ENCODE peak calls at places on chromosome 15, in seven cellular contexts. One of them, this sample, is unnamed.
A peak's percentile ranks its signal among the peaks of the same experiment; 100 is the strongest.

GRCh38 chr15:76533060-76533955 is 196.7 kb downstream of the ISL2 start:
- DNase-seq in A549: peak; percentile 51
- DNase-seq in Panc1: no peak
- DNase-seq in left ventricle myocardium inferior: no peak
- DNase-seq in tibial artery: no peak
- DNase-seq in LNCaP clone FGC: peak; percentile 88
- DNase-seq in testis: no peak
- DNase-seq in this sample: no peak

GRCh38 chr15:80698636-80699035 is 3.5 kb downstream of the ABHD17C start:
- DNase-seq in tibial artery: no peak
- DNase-seq in Panc1: no peak
- DNase-seq in A549: no peak
- DNase-seq in LNCaP clone FGC: no peak
- DNase-seq in left ventricle myocardium inferior: no peak
- DNase-seq in testis: no peak
- DNase-seq in this sample: no peak

GRCh38 chr15:99409097-99409473 is 156.7 kb upstream of the MEF2A start:
- DNase-seq in LNCaP clone FGC: peak; percentile 34
- DNase-seq in tibial artery: peak; percentile 71
- DNase-seq in left ventricle myocardium inferior: peak; percentile 67
- DNase-seq in Panc1: peak; percentile 13
- DNase-seq in testis: peak; percentile 69
- DNase-seq in A549: peak; percentile 75
- DNase-seq in this sample: peak; percentile 69

GRCh38 chr15:39756806-39757522 is 25.7 kb downstream of the FSIP1 start:
- DNase-seq in A549: peak; percentile 65
- DNase-seq in testis: peak; percentile 51
- DNase-seq in left ventricle myocardium inferior: no peak
- DNase-seq in tibial artery: no peak
- DNase-seq in LNCaP clone FGC: peak; percentile 56
- DNase-seq in Panc1: peak; percentile 35
- DNase-seq in this sample: no peak

GRCh38 chr15:91982401-91982800 is 128.9 kb downstream of the SLCO3A1 start:
- DNase-seq in LNCaP clone FGC: no peak
- DNase-seq in testis: no peak
- DNase-seq in tibial artery: no peak
- DNase-seq in left ventricle myocardium inferior: no peak
- DNase-seq in Panc1: no peak
- DNase-seq in A549: peak; percentile 17
- DNase-seq in this sample: no peak

GRCh38 chr15:59678620-59679019 is 10.5 kb downstream of the BNIP2 start:
- DNase-seq in LNCaP clone FGC: no peak
- DNase-seq in left ventricle myocardium inferior: no peak
- DNase-seq in tibial artery: no peak
- DNase-seq in Panc1: no peak
- DNase-seq in A549: no peak
- DNase-seq in testis: no peak
- DNase-seq in this sample: no peak

GRCh38 chr15:25235391-25235790 is 203.4 kb downstream of the UBE3A start:
- DNase-seq in left ventricle myocardium inferior: no peak
- DNase-seq in Panc1: no peak
- DNase-seq in A549: no peak
- DNase-seq in testis: no peak
- DNase-seq in tibial artery: no peak
- DNase-seq in LNCaP clone FGC: no peak
- DNase-seq in this sample: no peak

GRCh38 chr15:47705601-47706000 is 11.7 kb upstream of the SEMA6D start:
- DNase-seq in A549: no peak
- DNase-seq in testis: no peak
- DNase-seq in Panc1: no peak
- DNase-seq in LNCaP clone FGC: no peak
- DNase-seq in tibial artery: no peak
- DNase-seq in left ventricle myocardium inferior: no peak
- DNase-seq in this sample: peak; percentile 35

GRCh38 chr15:42737529-42738328 is 801 bp upstream of the CDAN1 start:
- DNase-seq in A549: peak; percentile 49
- DNase-seq in Panc1: peak; percentile 17
- DNase-seq in LNCaP clone FGC: no peak
- DNase-seq in tibial artery: peak; percentile 16
- DNase-seq in testis: no peak
- DNase-seq in left ventricle myocardium inferior: no peak
- DNase-seq in this sample: no peak

GRCh38 chr15:62150445-62150844 is 14.6 kb downstream of the C2CD4B start:
- DNase-seq in A549: no peak
- DNase-seq in testis: no peak
- DNase-seq in left ventricle myocardium inferior: no peak
- DNase-seq in LNCaP clone FGC: no peak
- DNase-seq in tibial artery: no peak
- DNase-seq in Panc1: no peak
- DNase-seq in this sample: no peak

GRCh38 chr15:78873796-78874761 is 1.4 kb downstream of the MORF4L1 start:
- DNase-seq in LNCaP clone FGC: peak; percentile 78
- DNase-seq in Panc1: no peak
- DNase-seq in testis: peak; percentile 63
- DNase-seq in tibial artery: peak; percentile 42
- DNase-seq in A549: peak; percentile 35
- DNase-seq in left ventricle myocardium inferior: no peak
- DNase-seq in this sample: peak; percentile 43

GRCh38 chr15:78875107-78875914 is 2.6 kb downstream of the MORF4L1 start:
- DNase-seq in A549: no peak
- DNase-seq in left ventricle myocardium inferior: no peak
- DNase-seq in tibial artery: no peak
- DNase-seq in Panc1: no peak
- DNase-seq in LNCaP clone FGC: no peak
- DNase-seq in testis: no peak
- DNase-seq in this sample: no peak

GRCh38 chr15:78868366-78868765 is 4.3 kb upstream of the MORF4L1 start:
- DNase-seq in LNCaP clone FGC: no peak
- DNase-seq in Panc1: no peak
- DNase-seq in left ventricle myocardium inferior: no peak
- DNase-seq in A549: no peak
- DNase-seq in tibial artery: no peak
- DNase-seq in testis: no peak
- DNase-seq in this sample: no peak

GRCh38 chr15:78872155-78872971 is at the start of gene MORF4L1:
- DNase-seq in Panc1: peak; percentile 72
- DNase-seq in LNCaP clone FGC: peak; percentile 79
- DNase-seq in A549: peak; percentile 97
- DNase-seq in left ventricle myocardium inferior: peak; percentile 97
- DNase-seq in testis: peak; percentile 98
- DNase-seq in tibial artery: peak; percentile 97
- DNase-seq in this sample: peak; percentile 98

GRCh38 chr15:78872972-78873795 is 494 bp downstream of the MORF4L1 start:
- DNase-seq in LNCaP clone FGC: peak; percentile 46
- DNase-seq in Panc1: peak; percentile 67
- DNase-seq in A549: peak; percentile 97
- DNase-seq in testis: peak; percentile 89
- DNase-seq in left ventricle myocardium inferior: peak; percentile 85
- DNase-seq in tibial artery: peak; percentile 66
- DNase-seq in this sample: peak; percentile 82
- TF ChIP-seq CTCF in LNCaP clone FGC: peak; percentile 54
- TF ChIP-seq CTCF in Panc1: no peak
- TF ChIP-seq CTCF in A549: peak; percentile 68
- TF ChIP-seq CTCF in testis: no peak
- TF ChIP-seq CTCF in left ventricle myocardium inferior: peak; percentile 61
- TF ChIP-seq CTCF in tibial artery: peak; percentile 5
- TF ChIP-seq CTCF in this sample: no peak

DNA sequence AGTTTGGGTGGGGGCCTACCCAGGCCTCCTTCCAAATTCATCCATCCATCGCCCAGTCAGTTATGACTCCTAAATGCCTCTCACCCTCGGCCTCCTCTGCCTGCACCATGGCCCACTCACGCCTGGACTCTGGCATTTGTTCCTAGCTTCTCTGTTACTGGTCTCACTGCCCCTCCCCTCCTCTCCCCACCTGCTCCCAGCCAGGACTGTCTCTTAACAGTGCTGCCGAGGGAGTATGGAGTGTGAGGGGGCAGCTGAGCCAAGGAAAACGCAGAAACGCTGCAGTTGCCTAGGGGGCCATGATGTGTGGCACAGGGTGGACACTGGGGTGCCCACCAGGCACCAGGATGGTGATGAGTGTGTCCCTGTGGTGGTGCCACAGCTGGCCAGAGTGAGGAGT is 3.1 kb downstream of the RCCD1 start:
- DNase-seq in left ventricle myocardium inferior: no peak
- DNase-seq in Panc1: no peak
- DNase-seq in tibial artery: no peak
- DNase-seq in LNCaP clone FGC: no peak
- DNase-seq in testis: no peak
- DNase-seq in A549: no peak
- DNase-seq in this sample: no peak
- H3K4me3 ChIP-seq in left ventricle myocardium inferior: peak overlapping the region; percentile 84
- H3K4me3 ChIP-seq in Panc1: no peak overlapping the region
- H3K4me3 ChIP-seq in tibial artery: peak overlapping the region; percentile 88
- H3K4me3 ChIP-seq in LNCaP clone FGC: peak overlapping the region; percentile 68
- H3K4me3 ChIP-seq in testis: no peak overlapping the region
- H3K4me3 ChIP-seq in A549: no peak overlapping the region
- H3K4me3 ChIP-seq in this sample: no peak overlapping the region

GRCh38 chr15:52428297-52428696 is 100.4 kb downstream of the MYO5A start:
- DNase-seq in Panc1: no peak
- DNase-seq in tibial artery: no peak
- DNase-seq in left ventricle myocardium inferior: no peak
- DNase-seq in A549: no peak
- DNase-seq in LNCaP clone FGC: no peak
- DNase-seq in testis: no peak
- DNase-seq in this sample: no peak
- TF ChIP-seq CTCF in Panc1: no peak
- TF ChIP-seq CTCF in tibial artery: no peak
- TF ChIP-seq CTCF in left ventricle myocardium inferior: no peak
- TF ChIP-seq CTCF in A549: no peak
- TF ChIP-seq CTCF in LNCaP clone FGC: no peak
- TF ChIP-seq CTCF in testis: no peak
- TF ChIP-seq CTCF in this sample: no peak

GRCh38 chr15:96329403-96329981 is 1.0 kb upstream of the NR2F2 start:
- DNase-seq in left ventricle myocardium inferior: no peak
- DNase-seq in Panc1: no peak
- DNase-seq in LNCaP clone FGC: no peak
- DNase-seq in tibial artery: no peak
- DNase-seq in A549: peak; percentile 10
- DNase-seq in testis: no peak
- DNase-seq in this sample: no peak
- H3K4me3 ChIP-seq in left ventricle myocardium inferior: peak overlapping the region; percentile 88
- H3K4me3 ChIP-seq in Panc1: peak overlapping the region; percentile 85
- H3K4me3 ChIP-seq in LNCaP clone FGC: peak overlapping the region; percentile 56
- H3K4me3 ChIP-seq in tibial artery: peak overlapping the region; percentile 92
- H3K4me3 ChIP-seq in A549: peak overlapping the region; percentile 71
- H3K4me3 ChIP-seq in testis: peak overlapping the region; percentile 69
- H3K4me3 ChIP-seq in this sample: no peak overlapping the region

DNA sequence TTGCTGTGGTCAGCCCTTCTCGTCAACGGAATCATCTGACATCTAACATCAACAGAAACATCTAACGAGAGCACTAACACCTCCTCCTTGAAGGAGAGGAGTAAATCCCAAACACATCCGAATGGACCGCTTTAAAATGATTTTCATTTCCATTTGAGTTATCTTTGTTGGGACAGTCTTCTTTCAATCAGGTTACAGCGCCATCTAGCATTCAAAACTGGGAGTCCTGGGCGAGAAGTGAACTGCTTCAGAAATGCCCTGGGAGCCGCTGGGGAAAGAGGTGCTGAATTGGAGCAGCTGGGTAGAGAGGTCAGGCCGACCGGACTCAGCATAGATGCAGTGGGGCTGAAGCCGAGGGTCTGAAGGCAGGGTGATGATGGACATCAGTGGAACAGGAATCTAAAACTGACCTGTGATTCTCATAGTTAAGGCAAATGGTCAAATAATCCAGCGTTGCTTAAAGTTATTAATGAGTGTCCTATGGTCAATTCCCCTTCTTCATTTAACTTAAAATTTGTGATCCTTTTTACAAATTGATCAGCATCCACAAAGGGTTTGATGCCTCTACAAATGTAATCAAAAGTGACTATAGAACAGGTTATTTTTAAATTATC is 170.0 kb upstream of the NDN start:
- DNase-seq in Panc1: no peak
- DNase-seq in A549: peak; percentile 63
- DNase-seq in tibial artery: no peak
- DNase-seq in testis: peak; percentile 83
- DNase-seq in left ventricle myocardium inferior: no peak
- DNase-seq in LNCaP clone FGC: peak; percentile 36
- DNase-seq in this sample: peak; percentile 40
- TF ChIP-seq CTCF in Panc1: peak; percentile 75
- TF ChIP-seq CTCF in A549: peak; percentile 52
- TF ChIP-seq CTCF in tibial artery: no peak
- TF ChIP-seq CTCF in testis: no peak
- TF ChIP-seq CTCF in left ventricle myocardium inferior: peak; percentile 52
- TF ChIP-seq CTCF in LNCaP clone FGC: peak; percentile 85
- TF ChIP-seq CTCF in this sample: peak; percentile 58

GRCh38 chr15:51077565-51078153 is 17.0 kb downstream of the TNFAIP8L3 start:
- DNase-seq in Panc1: no peak
- DNase-seq in LNCaP clone FGC: no peak
- DNase-seq in tibial artery: peak; percentile 49
- DNase-seq in A549: no peak
- DNase-seq in testis: peak; percentile 84
- DNase-seq in left ventricle myocardium inferior: peak; percentile 70
- DNase-seq in this sample: peak; percentile 75

GRCh38 chr15:51074926-51075325 is 19.8 kb downstream of the TNFAIP8L3 start:
- DNase-seq in tibial artery: no peak
- DNase-seq in A549: no peak
- DNase-seq in LNCaP clone FGC: no peak
- DNase-seq in left ventricle myocardium inferior: no peak
- DNase-seq in testis: no peak
- DNase-seq in Panc1: no peak
- DNase-seq in this sample: no peak

GRCh38 chr15:51075364-51075763 is 19.3 kb downstream of the TNFAIP8L3 start:
- DNase-seq in LNCaP clone FGC: no peak
- DNase-seq in tibial artery: peak; percentile 74
- DNase-seq in Panc1: no peak
- DNase-seq in left ventricle myocardium inferior: peak; percentile 42
- DNase-seq in A549: no peak
- DNase-seq in testis: no peak
- DNase-seq in this sample: no peak

GRCh38 chr15:51076142-51076897 is 18.4 kb downstream of the TNFAIP8L3 start:
- DNase-seq in testis: no peak
- DNase-seq in Panc1: no peak
- DNase-seq in tibial artery: no peak
- DNase-seq in left ventricle myocardium inferior: no peak
- DNase-seq in A549: no peak
- DNase-seq in LNCaP clone FGC: no peak
- DNase-seq in this sample: no peak

GRCh38 chr15:51076898-51077564 is 17.7 kb downstream of the TNFAIP8L3 start:
- DNase-seq in left ventricle myocardium inferior: peak; percentile 52
- DNase-seq in LNCaP clone FGC: no peak
- DNase-seq in A549: no peak
- DNase-seq in tibial artery: peak; percentile 35
- DNase-seq in testis: peak; percentile 41
- DNase-seq in Panc1: no peak
- DNase-seq in this sample: peak; percentile 20
- H3K4me3 ChIP-seq in left ventricle myocardium inferior: peak overlapping the region; percentile 57
- H3K4me3 ChIP-seq in LNCaP clone FGC: no peak overlapping the region
- H3K4me3 ChIP-seq in A549: no peak overlapping the region
- H3K4me3 ChIP-seq in tibial artery: peak overlapping the region; percentile 19
- H3K4me3 ChIP-seq in testis: peak overlapping the region; percentile 40
- H3K4me3 ChIP-seq in Panc1: no peak overlapping the region
- H3K4me3 ChIP-seq in this sample: no peak overlapping the region